ENCODE peak calls at places on chromosomes 13 and 19, in five cellular contexts. X is progenitor cell of endocrine pancreas, I is activated T-helper 1 cell treated with Interleukin-2 at 50 U/mL for 16 hours, K is H54, V is neural crest cell. E is an unnamed sample.

GRCh38 chr13:111187879-111188643 is 73.0 kb downstream of the ARHGEF7 start:
- DNase-seq in X (no peak), I (no peak), K (peak; percentile 42), V (no peak), E (no peak)

GRCh38 chr13:94415484-94415883 is 64.0 kb downstream of the DCT start:
- DNase-seq in X (no peak), I (no peak), K (no peak), V (no peak), E (no peak)

GRCh38 chr13:29448124-29448685 is 147.3 kb downstream of the SLC7A1 start:
- DNase-seq in X (no peak), I (no peak), K (no peak), V (no peak), E (no peak)

GRCh38 chr13:29587645-29588044 is 7.8 kb downstream of the SLC7A1 start:
- DNase-seq in X (no peak), I (no peak), K (no peak), V (no peak), E (no peak)

GRCh38 chr19:48724796-48725753 is 5.5 kb upstream of the MAMSTR start:
- DNase-seq in X (no peak), I (no peak), K (peak; percentile 75), V (no peak), E (no peak)

GRCh38 chr13:72062566-72062965 is 195.6 kb upstream of the DACH1 start:
- DNase-seq in X (no peak), I (no peak), K (peak; percentile 4), V (no peak), E (no peak)

GRCh38 chr19:2380567-2380966 is 20.5 kb downstream of the TMPRSS9 start:
- DNase-seq in X (no peak), I (no peak), K (no peak), V (no peak), E (no peak)

GRCh38 chr19:16587031-16588023 is 15.1 kb upstream of the SLC35E1 start:
- DNase-seq in X (no peak), I (peak; percentile 39), K (no peak), V (no peak), E (peak; percentile 53)

GRCh38 chr13:98158172-98158907 is 15.4 kb downstream of the FARP1 start:
- DNase-seq in X (no peak), I (no peak), K (no peak), V (no peak), E (no peak)

GRCh38 chr13:81017525-81018152 is 676.7 kb upstream of the SPRY2 start:
- DNase-seq in X (no peak), I (no peak), K (peak; percentile 1), V (no peak), E (no peak)

GRCh38 chr13:47588676-47589075 is 412.4 kb downstream of the SUCLA2 start:
- DNase-seq in X (no peak), I (no peak), K (no peak), V (no peak), E (no peak)

GRCh38 chr13:68056816-68057710 is 826.9 kb upstream of the PCDH9 start:
- DNase-seq in X (no peak), I (no peak), K (peak; percentile 6), V (no peak), E (no peak)

GRCh38 chr19:40178756-40179155 is 12.5 kb upstream of the MAP3K10 start:
- DNase-seq in X (no peak), I (no peak), K (no peak), V (no peak), E (no peak)

GRCh38 chr13:43411741-43412140 is 375.0 kb downstream of the ENOX1 start:
- DNase-seq in X (no peak), I (no peak), K (no peak), V (no peak), E (no peak)

GRCh38 chr13:112978561-112979405 is 9.8 kb downstream of the MCF2L start:
- DNase-seq in X (no peak), I (no peak), K (no peak), V (no peak), E (no peak)

GRCh38 chr13:76307157-76307556 is 579.0 kb downstream of the KCTD12 start:
- DNase-seq in X (no peak), I (no peak), K (no peak), V (no peak), E (no peak)

GRCh38 chr19:29139227-29139626 is 73.7 kb downstream of the UQCRFS1 start:
- DNase-seq in X (no peak), I (no peak), K (no peak), V (no peak), E (no peak)

GRCh38 chr13:49374585-49375290 is 69.1 kb downstream of the CAB39L start:
- DNase-seq in X (no peak), I (no peak), K (peak; percentile 26), V (no peak), E (no peak)

GRCh38 chr13:63408227-63409202 is 1992.9 kb upstream of the PCDH20 start:
- DNase-seq in X (no peak), I (no peak), K (no peak), V (no peak), E (no peak)

GRCh38 chr13:90238433-90238832 is 1109.1 kb upstream of the MIR17HG start:
- DNase-seq in X (no peak), I (no peak), K (peak; percentile 5), V (no peak), E (no peak)

GRCh38 chr13:25214371-25215252 is 42.5 kb upstream of the AMER2 start:
- DNase-seq in X (no peak), I (no peak), K (no peak), V (no peak), E (no peak)

GRCh38 chr13:106284358-106284757 is 251.1 kb downstream of the EFNB2 start:
- DNase-seq in X (no peak), I (no peak), K (no peak), V (no peak), E (no peak)